ENCODE peak calls at places on chromosomes 7 and 10, in five cellular contexts. T is neural crest cell, M is lung, E is cardiac muscle cell, A is psoas muscle. K is an unnamed sample.

GRCh38 chr7:114589436-114589835 is 174.8 kb downstream of the FOXP2 start:
- DNase-seq in E (no peak), A (no peak), T (no peak), M (no peak), K (no peak)

GRCh38 chr7:120981117-120981516 is 7.4 kb upstream of the CPED1 start:
- DNase-seq in A (no peak), E (no peak), M (no peak), T (no peak), K (no peak)

GRCh38 chr10:115857856-115858255 is 415.1 kb downstream of the GFRA1 start:
- DNase-seq in M (no peak), A (no peak), T (no peak), E (no peak), K (no peak)

GRCh38 chr7:108461855-108462254 is 5.6 kb upstream of the NRCAM start:
- DNase-seq in T (no peak), A (no peak), M (no peak), E (no peak), K (no peak)

GRCh38 chr7:139108256-139109187 is 998 bp downstream of the ZC3HAV1 start:
- DNase-seq in M (peak; percentile 32), A (peak; percentile 26), T (peak; percentile 7), E (peak; percentile 23), K (no peak)

GRCh38 chr10:6058677-6059475 is 3.3 kb downstream of the IL2RA start:
- DNase-seq in E (no peak), M (no peak), A (no peak), T (no peak), K (no peak)

GRCh38 chr10:94098916-94099315 is 105.2 kb downstream of the PLCE1 start:
- DNase-seq in E (no peak), T (no peak), M (no peak), A (no peak), K (no peak)

GRCh38 chr10:50417486-50417905 is 166.2 kb upstream of the ASAH2 start:
- DNase-seq in A (no peak), T (no peak), E (peak; percentile 12), M (peak; percentile 33), K (peak; percentile 14)

GRCh38 chr10:27646194-27646593 is 99.4 kb downstream of the MKX start:
- DNase-seq in A (no peak), E (no peak), M (no peak), T (no peak), K (no peak)

GRCh38 chr7:38819463-38819862 is 89.5 kb downstream of the VPS41 start:
- DNase-seq in M (no peak), T (no peak), A (no peak), E (no peak), K (peak; percentile 33)

GRCh38 chr7:44921607-44922350 is 36.4 kb upstream of the PURB start:
- DNase-seq in M (peak; percentile 94), T (peak; percentile 91), A (peak; percentile 91), E (peak; percentile 74), K (peak; percentile 68)
- TF ChIP-seq CTCF in M (peak; percentile 78), T (peak; percentile 79), A (peak; percentile 91), E (peak; percentile 82), K (peak; percentile 84)

DNA sequence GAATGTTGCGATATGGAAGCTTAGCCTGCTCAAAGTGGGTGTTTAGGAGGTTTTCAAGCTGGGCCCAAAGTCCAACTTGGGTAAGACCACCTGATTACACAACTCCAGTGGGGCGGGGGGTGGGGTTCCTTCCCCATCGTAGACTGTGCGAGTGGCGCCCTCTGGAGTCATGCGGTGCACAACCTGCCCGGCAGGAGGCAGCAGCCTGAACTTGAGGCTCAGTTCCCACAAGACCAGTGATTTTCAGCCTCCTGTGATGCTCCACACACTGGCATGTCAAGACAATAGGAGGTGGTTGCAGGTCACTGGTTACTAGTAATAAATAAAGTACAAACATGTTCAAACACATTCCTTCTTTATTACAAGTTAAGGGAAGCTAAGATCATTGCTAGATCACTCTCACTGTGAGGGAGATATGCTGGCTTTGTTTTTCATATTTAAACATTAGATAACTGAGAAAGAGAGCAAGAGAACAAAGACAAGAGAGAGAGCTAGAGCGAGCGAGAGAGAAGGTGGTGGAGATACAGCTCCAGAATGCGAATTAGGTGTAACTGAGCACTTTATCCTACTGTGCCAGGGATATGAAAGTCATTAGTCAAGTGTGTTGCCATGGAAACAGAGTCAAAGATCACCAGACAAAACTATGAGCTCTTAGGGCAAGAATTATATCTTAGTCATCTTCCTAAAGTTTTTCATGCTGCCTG is 97.4 kb upstream of the BMPER start:
- DNase-seq in A (no peak), T (no peak), M (no peak), E (peak; percentile 43), K (no peak)
- TF ChIP-seq CTCF in A (no peak), T (peak; percentile 50), M (no peak), E (peak; percentile 53), K (peak; percentile 11)

GRCh38 chr10:132229834-132230556 is 43.2 kb downstream of the DPYSL4 start:
- DNase-seq in T (no peak), E (no peak), A (peak; percentile 37), M (no peak), K (no peak)
- TF ChIP-seq CTCF in T (no peak), E (no peak), A (no peak), M (no peak), K (no peak)

GRCh38 chr10:30396282-30396681 is 37.7 kb upstream of the MAP3K8 start:
- DNase-seq in E (no peak), A (no peak), M (no peak), T (no peak), K (peak; percentile 47)

GRCh38 chr10:30398193-30398592 is 35.8 kb upstream of the MAP3K8 start:
- DNase-seq in M (no peak), E (no peak), T (no peak), A (no peak), K (no peak)

GRCh38 chr10:30403494-30403893 is 30.5 kb upstream of the MAP3K8 start:
- DNase-seq in T (no peak), E (no peak), M (no peak), A (no peak), K (no peak)

GRCh38 chr10:30396708-30397107 is 37.3 kb upstream of the MAP3K8 start:
- DNase-seq in A (no peak), E (no peak), M (no peak), T (no peak), K (no peak)

GRCh38 chr10:30398788-30399187 is 35.2 kb upstream of the MAP3K8 start:
- DNase-seq in T (no peak), A (no peak), M (no peak), E (no peak), K (no peak)
- TF ChIP-seq CTCF in T (no peak), A (no peak), M (no peak), E (no peak), K (no peak)

GRCh38 chr7:7424151-7424873 is 111.4 kb downstream of the COL28A1 start:
- DNase-seq in M (peak; percentile 60), E (peak; percentile 73), A (peak; percentile 37), T (peak; percentile 52), K (peak; percentile 61)
- TF ChIP-seq CTCF in M (peak; percentile 44), E (peak; percentile 86), A (peak; percentile 74), T (peak; percentile 83), K (peak; percentile 86)

GRCh38 chr7:141356096-141356495 is 195.1 kb upstream of the AGK start:
- DNase-seq in T (no peak), M (no peak), A (no peak), E (no peak), K (no peak)

GRCh38 chr7:141358376-141358775 is 192.8 kb upstream of the AGK start:
- DNase-seq in A (no peak), E (no peak), T (no peak), M (no peak), K (no peak)

GRCh38 chr7:141354251-141354650 is 197.0 kb upstream of the AGK start:
- DNase-seq in E (no peak), T (no peak), A (no peak), M (no peak), K (no peak)

GRCh38 chr7:141351175-141351574 is 200.0 kb upstream of the AGK start:
- DNase-seq in E (no peak), A (no peak), T (no peak), M (no peak), K (no peak)

GRCh38 chr7:141355057-141355456 is 196.2 kb upstream of the AGK start:
- DNase-seq in A (no peak), M (no peak), E (no peak), T (no peak), K (no peak)
- TF ChIP-seq CTCF in A (no peak), M (no peak), E (no peak), T (no peak), K (no peak)

GRCh38 chr10:12716042-12716441 is 285.5 kb downstream of the CCDC3 start:
- DNase-seq in T (no peak), A (no peak), M (no peak), E (no peak), K (no peak)

GRCh38 chr10:12720217-12720981 is 281.1 kb downstream of the CCDC3 start:
- DNase-seq in E (no peak), M (peak; percentile 94), T (no peak), A (peak; percentile 87), K (no peak)

GRCh38 chr10:12721334-12721733 is 280.2 kb downstream of the CCDC3 start:
- DNase-seq in E (no peak), T (no peak), M (no peak), A (no peak), K (no peak)

GRCh38 chr10:12719365-12719764 is 282.1 kb downstream of the CCDC3 start:
- DNase-seq in E (no peak), A (peak; percentile 40), T (no peak), M (peak; percentile 33), K (no peak)

DNA sequence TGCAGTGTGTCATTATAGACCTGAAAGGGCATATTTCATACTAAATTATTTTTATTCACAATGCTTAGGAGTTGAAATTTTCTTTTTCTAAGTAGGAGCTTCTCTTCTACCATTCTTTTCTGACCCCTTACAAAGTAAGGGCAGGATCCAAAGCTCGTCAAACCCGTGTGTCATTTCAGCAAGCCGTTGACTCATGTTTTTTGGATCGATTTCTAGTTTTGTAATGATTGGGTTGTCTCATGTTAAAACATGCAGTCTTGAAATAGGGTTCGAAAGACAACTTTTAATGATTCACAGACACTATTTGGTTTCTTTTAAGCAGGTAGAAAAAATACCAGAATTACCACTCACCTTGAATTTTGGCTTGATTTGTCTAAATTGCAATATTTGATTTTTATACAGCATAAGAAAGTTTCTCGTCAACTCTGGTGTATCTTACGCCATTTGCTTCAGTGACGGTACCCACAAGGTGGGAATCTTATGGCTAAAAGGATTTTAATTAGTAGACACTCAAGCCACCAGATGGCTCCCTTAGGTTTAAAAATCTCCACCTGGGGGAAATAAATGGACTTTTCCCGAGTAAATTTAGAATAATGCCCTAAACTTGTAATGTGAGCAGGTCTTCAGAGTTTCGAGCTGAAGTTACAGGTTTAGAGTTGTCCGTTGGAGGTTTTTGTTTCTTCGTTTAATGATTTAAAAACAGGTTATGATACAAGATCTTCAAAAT is 283.4 kb downstream of the CCDC3 start:
- DNase-seq in M (no peak), E (no peak), A (no peak), T (no peak), K (no peak)
- TF ChIP-seq CTCF in M (no peak), E (peak; percentile 37), A (peak; percentile 24), T (peak; percentile 30), K (no peak)